ENCODE peak calls at places on chromosomes 5 and 9, in five cellular contexts. Z is heart left ventricle, F is spleen, V is tibial artery, L is aorta. S is an unnamed sample.

GRCh38 chr5:174493536-174493935 is 230.8 kb upstream of the MSX2 start:
- DNase-seq in F (no peak), Z (no peak), L (no peak), V (no peak), S (no peak)

GRCh38 chr5:72185717-72186388 is 78.6 kb downstream of the MAP1B start:
- DNase-seq in F (no peak), L (no peak), V (no peak), Z (no peak), S (no peak)

GRCh38 chr5:89246252-89246651 is 363.3 kb upstream of the MEF2C start:
- DNase-seq in L (no peak), V (no peak), F (no peak), Z (no peak), S (peak; percentile 13)

GRCh38 chr5:149799119-149799623 is 69.1 kb downstream of the PPARGC1B start:
- DNase-seq in L (no peak), V (no peak), F (no peak), Z (peak; percentile 74), S (no peak)

GRCh38 chr5:77087484-77088291 is 603 bp upstream of the ZBED3 start:
- DNase-seq in L (peak; percentile 65), V (peak; percentile 72), Z (peak; percentile 28), F (peak; percentile 77), S (peak; percentile 81)

GRCh38 chr5:107580902-107581823 is 89.6 kb downstream of the EFNA5 start:
- DNase-seq in L (no peak), V (no peak), F (no peak), Z (no peak), S (no peak)

GRCh38 chr9:107480386-107480789 is 9.2 kb downstream of the KLF4 start:
- DNase-seq in Z (no peak), F (no peak), L (peak; percentile 67), V (peak; percentile 71), S (peak; percentile 89)

GRCh38 chr5:126938461-126938860 is 91.9 kb downstream of the MARCHF3 start:
- DNase-seq in Z (no peak), L (no peak), V (no peak), F (no peak), S (no peak)

GRCh38 chr5:138543730-138544104 is 681 bp upstream of the ETF1 start:
- DNase-seq in L (no peak), F (no peak), Z (no peak), V (no peak), S (no peak)

GRCh38 chr5:181207214-181207959 is 2.4 kb upstream of the TRIM7 start:
- DNase-seq in V (peak; percentile 90), Z (peak; percentile 71), F (peak; percentile 85), L (peak; percentile 77), S (peak; percentile 93)

GRCh38 chr5:159031513-159031912 is 68.2 kb downstream of the EBF1 start:
- DNase-seq in F (no peak), L (no peak), V (no peak), Z (no peak), S (peak; percentile 22)

GRCh38 chr9:130854086-130854485 is 19.0 kb downstream of the ABL1 start:
- DNase-seq in V (no peak), Z (no peak), F (no peak), L (no peak), S (no peak)

GRCh38 chr5:36001032-36001431 is 9.8 kb upstream of the UGT3A1 start:
- DNase-seq in V (no peak), F (no peak), Z (no peak), L (no peak), S (no peak)

GRCh38 chr9:101705135-101705661 is 33.2 kb downstream of the GRIN3A start:
- DNase-seq in V (peak; percentile 65), F (peak; percentile 72), Z (no peak), L (peak; percentile 50), S (peak; percentile 10)

GRCh38 chr5:167642779-167643517 is 648.5 kb upstream of the WWC1 start:
- DNase-seq in V (no peak), Z (no peak), F (no peak), L (no peak), S (peak; percentile 97)

GRCh38 chr5:80324912-80325311 is 5.1 kb downstream of the SPZ1 start:
- DNase-seq in Z (no peak), L (no peak), F (no peak), V (no peak), S (no peak)

GRCh38 chr5:132491368-132492364 is 1.1 kb upstream of the IRF1 start:
- DNase-seq in Z (no peak), V (peak; percentile 66), F (peak; percentile 86), L (no peak), S (no peak)

GRCh38 chr9:92954078-92954861 is 6.9 kb downstream of the FGD3 start:
- DNase-seq in V (no peak), Z (peak; percentile 84), L (no peak), F (peak; percentile 74), S (no peak)

GRCh38 chr5:160398806-160399205 is 1.0 kb downstream of the FAM200C start:
- DNase-seq in Z (no peak), L (no peak), F (no peak), V (no peak), S (no peak)

GRCh38 chr9:215631-216155 is 1.0 kb downstream of the DOCK8 start:
- DNase-seq in Z (no peak), F (no peak), V (no peak), L (no peak), S (no peak)

GRCh38 chr5:116964438-116964837 is 389.8 kb upstream of the SEMA6A start:
- DNase-seq in Z (no peak), V (no peak), F (no peak), L (no peak), S (no peak)

GRCh38 chr5:94288937-94289336 is 329.5 kb downstream of the KIAA0825 start:
- DNase-seq in Z (no peak), L (no peak), F (no peak), V (no peak), S (no peak)

GRCh38 chr9:38068616-38068865 is 486 bp downstream of the SHB start:
- DNase-seq in L (no peak), V (peak; percentile 77), F (no peak), Z (peak; percentile 51), S (peak; percentile 67)

GRCh38 chr9:137660144-137660543 is 41.3 kb downstream of the EHMT1 start:
- DNase-seq in F (no peak), L (no peak), V (no peak), Z (no peak), S (no peak)

GRCh38 chr5:469752-470483 is 26.9 kb downstream of the EXOC3 start:
- DNase-seq in Z (no peak), V (peak; percentile 40), F (peak; percentile 78), L (peak; percentile 40), S (no peak)

GRCh38 chr9:16105576-16105975 is 552.7 kb downstream of the CCDC171 start:
- DNase-seq in Z (no peak), V (no peak), L (no peak), F (no peak), S (peak; percentile 53)

GRCh38 chr5:141654298-141654697 is 3.1 kb upstream of the FCHSD1 start:
- DNase-seq in L (no peak), Z (no peak), F (no peak), V (no peak), S (no peak)

GRCh38 chr5:138869763-138870500 is 5.2 kb downstream of the LRRTM2 start:
- DNase-seq in L (no peak), V (no peak), Z (no peak), F (no peak), S (peak; percentile 61)

GRCh38 chr9:93587651-93588347 is 11.4 kb downstream of the PHF2 start:
- DNase-seq in V (no peak), F (peak; percentile 64), L (peak; percentile 47), Z (no peak), S (no peak)

GRCh38 chr5:178770621-178771020 is 40.2 kb upstream of the ZNF354A start:
- DNase-seq in F (no peak), L (no peak), V (peak; percentile 10), Z (no peak), S (no peak)

GRCh38 chr5:112933651-112934365 is 11.8 kb upstream of the REEP5 start:
- DNase-seq in Z (no peak), F (no peak), V (no peak), L (no peak), S (no peak)

GRCh38 chr9:103183569-103184191 is 188.5 kb downstream of the CYLC2 start:
- DNase-seq in V (no peak), Z (peak; percentile 6), L (no peak), F (no peak), S (no peak)

GRCh38 chr5:59583810-59584562 is 309.5 kb downstream of the PDE4D start:
- DNase-seq in Z (no peak), V (no peak), L (no peak), F (no peak), S (no peak)
- H3K4me3 ChIP-seq in Z (no peak overlapping the region), V (no peak overlapping the region), L (no peak overlapping the region), F (no peak overlapping the region), S (no peak overlapping the region)

GRCh38 chr9:127197186-127197860 is 67.3 kb upstream of the GARNL3 start:
- DNase-seq in L (peak; percentile 22), Z (peak; percentile 39), F (peak; percentile 47), V (no peak), S (no peak)

GRCh38 chr9:127198587-127198986 is 66.0 kb upstream of the GARNL3 start:
- DNase-seq in F (peak; percentile 57), Z (no peak), L (peak; percentile 41), V (no peak), S (no peak)

GRCh38 chr9:127199001-127199791 is 65.4 kb upstream of the GARNL3 start:
- DNase-seq in Z (peak; percentile 76), L (peak; percentile 85), V (peak; percentile 89), F (peak; percentile 87), S (peak; percentile 82)

GRCh38 chr9:127196826-127197145 is 67.8 kb upstream of the GARNL3 start:
- DNase-seq in V (no peak), L (peak; percentile 25), F (no peak), Z (no peak), S (no peak)

GRCh38 chr9:127197861-127198430 is 66.6 kb upstream of the GARNL3 start:
- DNase-seq in L (no peak), Z (peak; percentile 46), V (no peak), F (peak; percentile 56), S (no peak)
- H3K27ac ChIP-seq in L (no peak overlapping the region), Z (peak overlapping the region; percentile 54), V (peak overlapping the region; percentile 1), F (peak overlapping the region; percentile 58), S (no peak overlapping the region)

GRCh38 chr5:157651623-157652376 is 438 bp downstream of the SOX30 start:
- DNase-seq in F (peak; percentile 96), L (peak; percentile 81), Z (peak; percentile 53), V (peak; percentile 77), S (no peak)

GRCh38 chr5:157649091-157649490 is 3.1 kb downstream of the SOX30 start:
- DNase-seq in L (no peak), Z (no peak), F (no peak), V (no peak), S (no peak)

GRCh38 chr5:157648275-157648990 is 3.8 kb downstream of the SOX30 start:
- DNase-seq in L (no peak), Z (no peak), F (no peak), V (no peak), S (no peak)

GRCh38 chr5:157651011-157651611 is 1.1 kb downstream of the SOX30 start:
- DNase-seq in L (no peak), Z (no peak), F (no peak), V (no peak), S (no peak)

DNA sequence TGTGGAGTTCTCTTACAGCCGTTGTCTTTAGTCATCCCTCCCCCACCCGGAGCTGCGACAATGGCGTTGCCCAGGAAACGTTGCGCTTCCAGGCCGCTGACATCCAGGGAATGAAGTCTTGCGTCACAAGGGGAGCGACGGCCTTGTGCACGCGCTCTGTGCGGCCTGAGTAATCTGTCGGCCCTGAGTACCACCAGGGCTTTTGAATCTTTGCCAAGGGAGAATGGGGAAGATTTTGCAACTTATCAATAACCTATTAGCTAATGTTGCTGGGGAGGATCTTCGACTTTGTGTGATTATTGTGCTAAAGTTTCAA is at the start of gene SOX30:
- DNase-seq in V (no peak), L (no peak), Z (no peak), F (no peak), S (no peak)
- H3K4me3 ChIP-seq in V (peak within 1 kb of the TSS; percentile 52), L (peak within 1 kb of the TSS; percentile 23), Z (peak within 1 kb of the TSS; percentile 57), F (peak within 1 kb of the TSS; percentile 33), S (no peak within 1 kb of the TSS)

GRCh38 chr9:121340676-121341392 is 29.2 kb downstream of the STOM start:
- DNase-seq in L (no peak), F (no peak), Z (no peak), V (no peak), S (no peak)
- H3K27ac ChIP-seq in L (peak overlapping the region; percentile 21), F (no peak overlapping the region), Z (no peak overlapping the region), V (peak overlapping the region; percentile 28), S (no peak overlapping the region)